ENCODE peak calls at places on chromosome 14, in six cellular contexts. One of them, this sample, is unnamed.

GRCh38 chr14:84403585-84403984 is 1126.4 kb upstream of the FLRT2 start:
- DNase-seq in amygdala: no peak
- DNase-seq in tibial nerve: no peak
- DNase-seq in hippocampal formation: no peak
- DNase-seq in SW 1271: no peak
- DNase-seq in amniotic stem cell: no peak
- DNase-seq in this sample: no peak

GRCh38 chr14:86712176-86712575 is 1182.2 kb downstream of the FLRT2 start:
- DNase-seq in amygdala: no peak
- DNase-seq in tibial nerve: no peak
- DNase-seq in hippocampal formation: no peak
- DNase-seq in SW 1271: no peak
- DNase-seq in amniotic stem cell: no peak
- DNase-seq in this sample: no peak

GRCh38 chr14:56351861-56352260 is 227.7 kb upstream of the TMEM260 start:
- DNase-seq in amygdala: no peak
- DNase-seq in tibial nerve: no peak
- DNase-seq in hippocampal formation: no peak
- DNase-seq in SW 1271: no peak
- DNase-seq in amniotic stem cell: peak
- DNase-seq in this sample: no peak

GRCh38 chr14:75835156-75836141 is 146.3 kb downstream of the TGFB3 start:
- DNase-seq in amygdala: no peak
- DNase-seq in tibial nerve: no peak
- DNase-seq in hippocampal formation: no peak
- DNase-seq in SW 1271: no peak
- DNase-seq in amniotic stem cell: no peak
- DNase-seq in this sample: no peak

GRCh38 chr14:76773188-76773885 is 12.1 kb downstream of the VASH1 start:
- DNase-seq in amygdala: no peak
- DNase-seq in tibial nerve: peak
- DNase-seq in hippocampal formation: no peak
- DNase-seq in SW 1271: no peak
- DNase-seq in amniotic stem cell: peak
- DNase-seq in this sample: no peak

GRCh38 chr14:44940944-44941343 is 20.8 kb downstream of the KLHL28 start:
- DNase-seq in amygdala: no peak
- DNase-seq in tibial nerve: no peak
- DNase-seq in hippocampal formation: no peak
- DNase-seq in SW 1271: no peak
- DNase-seq in amniotic stem cell: no peak
- DNase-seq in this sample: no peak

GRCh38 chr14:29814153-29815057 is 113.2 kb downstream of the PRKD1 start:
- DNase-seq in amygdala: peak
- DNase-seq in tibial nerve: peak
- DNase-seq in hippocampal formation: peak
- DNase-seq in SW 1271: no peak
- DNase-seq in amniotic stem cell: no peak
- DNase-seq in this sample: peak

GRCh38 chr14:68947802-68948201 is 31.3 kb downstream of the ACTN1 start:
- DNase-seq in amygdala: no peak
- DNase-seq in tibial nerve: peak
- DNase-seq in hippocampal formation: no peak
- DNase-seq in SW 1271: no peak
- DNase-seq in amniotic stem cell: no peak
- DNase-seq in this sample: no peak

This sample was measured in hypothalamus.